ENCODE peak calls at places on chromosome 13, in seven cellular contexts. U, Z, M, P, J, S and T are unnamed samples.

GRCh38 chr13:25771208-25771607 is 280.6 kb downstream of the SHISA2 start:
- DNase-seq in U (no peak), Z (no peak), M (no peak), P (no peak), J (no peak), S (no peak), T (no peak)

GRCh38 chr13:72390909-72391308 is 336.5 kb downstream of the MZT1 start:
- DNase-seq in U (no peak), Z (no peak), M (no peak), P (no peak), J (no peak), S (no peak), T (no peak)

GRCh38 chr13:24223341-24224231 is 63.1 kb downstream of the SPATA13 start:
- DNase-seq in U (no peak), Z (no peak), M (no peak), P (no peak), J (no peak), S (no peak), T (no peak)

GRCh38 chr13:25267715-25268114 is 19.6 kb downstream of the MTMR6 start:
- DNase-seq in U (no peak), Z (no peak), M (peak; percentile 26), P (no peak), J (no peak), S (no peak), T (no peak)

GRCh38 chr13:30466841-30467252 is 1.1 kb upstream of the HMGB1 start:
- DNase-seq in U (no peak), Z (no peak), M (peak; percentile 20), P (peak; percentile 17), J (no peak), S (no peak), T (no peak)

GRCh38 chr13:62846302-62846701 is 1430.7 kb upstream of the PCDH20 start:
- DNase-seq in U (no peak), Z (no peak), M (peak; percentile 62), P (no peak), J (no peak), S (no peak), T (no peak)

GRCh38 chr13:26133286-26133685 is 81.5 kb upstream of the SHISA2 start:
- DNase-seq in U (no peak), Z (no peak), M (no peak), P (no peak), J (no peak), S (no peak), T (no peak)

GRCh38 chr13:57631607-57632275 is at the start of gene PCDH17:
- DNase-seq in U (peak; percentile 36), Z (peak; percentile 15), M (no peak), P (no peak), J (no peak), S (peak; percentile 67), T (peak; percentile 52)

GRCh38 chr13:81001828-81002385 is 661.0 kb upstream of the SPRY2 start:
- DNase-seq in U (no peak), Z (no peak), M (no peak), P (no peak), J (no peak), S (no peak), T (no peak)

GRCh38 chr13:30081331-30081730 is 226.0 kb downstream of the KATNAL1 start:
- DNase-seq in U (no peak), Z (no peak), M (no peak), P (no peak), J (no peak), S (no peak), T (no peak)

GRCh38 chr13:52882803-52883202 is 34.4 kb upstream of the PCDH8 start:
- DNase-seq in U (no peak), Z (no peak), M (no peak), P (no peak), J (no peak), S (no peak), T (no peak)

GRCh38 chr13:110436786-110437370 is 124.6 kb downstream of the RAB20 start:
- DNase-seq in U (no peak), Z (no peak), M (no peak), P (no peak), J (no peak), S (no peak), T (no peak)

GRCh38 chr13:60990032-60990733 is 425.5 kb downstream of the PCDH20 start:
- DNase-seq in U (no peak), Z (no peak), M (no peak), P (no peak), J (no peak), S (peak; percentile 38), T (peak; percentile 17)

GRCh38 chr13:105759467-105759866 is 776.0 kb downstream of the EFNB2 start:
- DNase-seq in U (no peak), Z (no peak), M (no peak), P (no peak), J (no peak), S (no peak), T (no peak)

GRCh38 chr13:114019367-114019766 is 45.5 kb upstream of the C13orf46 start:
- DNase-seq in U (no peak), Z (peak; percentile 57), M (no peak), P (peak; percentile 87), J (no peak), S (no peak), T (no peak)

GRCh38 chr13:66994097-66994496 is 236.0 kb downstream of the PCDH9 start:
- DNase-seq in U (peak; percentile 71), Z (peak; percentile 8), M (peak; percentile 52), P (peak; percentile 62), J (no peak), S (peak; percentile 81), T (peak; percentile 67)